ENCODE peak calls at places on chromosomes 2 and 18, in eight cellular contexts. D is AG04449; L is cardiac muscle cell; T is effector memory CD4-positive, alpha-beta T cell; C is HL-60; H is hepatocyte; G is breast epithelium; Y is adrenal gland. S is an unnamed sample.
A peak's percentile ranks its signal among the peaks of the same experiment; 100 is the strongest.

GRCh38 chr2:207332473-207333212 is 166.9 kb upstream of the KLF7 start:
- DNase-seq in D (no peak), L (peak; percentile 47), T (no peak), C (no peak), H (no peak), G (no peak), Y (no peak), S (no peak)

GRCh38 chr2:71796174-71796592 is 342.8 kb downstream of the DYSF start:
- DNase-seq in D (no peak), L (peak; percentile 27), T (no peak), C (no peak), H (no peak), G (no peak), Y (no peak), S (peak; percentile 84)

GRCh38 chr2:232504438-232504837 is 15.8 kb upstream of the PRSS56 start:
- DNase-seq in D (no peak), L (no peak), T (no peak), C (no peak), H (no peak), G (no peak), Y (no peak), S (no peak)

GRCh38 chr2:176085120-176085788 is 1.5 kb upstream of the EVX2 start:
- DNase-seq in D (no peak), L (no peak), T (no peak), C (no peak), H (no peak), G (no peak), Y (no peak), S (no peak)

GRCh38 chr2:60553496-60553991 is at the start of gene BCL11A:
- DNase-seq in D (peak; percentile 61), L (peak; percentile 89), T (no peak), C (peak; percentile 88), H (peak; percentile 89), G (no peak), Y (peak; percentile 73), S (no peak)

GRCh38 chr18:79628416-79629248 is 51.0 kb upstream of the CTDP1 start:
- DNase-seq in D (no peak), L (no peak), T (no peak), C (no peak), H (no peak), G (peak; percentile 33), Y (no peak), S (peak; percentile 83)

GRCh38 chr2:110748489-110748867 is 16.1 kb downstream of the ACOXL start:
- DNase-seq in D (no peak), L (no peak), T (peak; percentile 19), C (no peak), H (no peak), G (no peak), Y (no peak), S (no peak)

GRCh38 chr2:140509765-140510164 is 1621.1 kb downstream of the LRP1B start:
- DNase-seq in D (no peak), L (no peak), T (no peak), C (no peak), H (no peak), G (no peak), Y (no peak), S (no peak)

GRCh38 chr2:176085861-176086771 is 2.4 kb upstream of the EVX2 start:
- DNase-seq in D (no peak), L (peak; percentile 34), T (no peak), C (peak; percentile 43), H (peak; percentile 76), G (no peak), Y (no peak), S (no peak)

GRCh38 chr2:131584940-131585339 is 57.3 kb downstream of the CCDC74A start:
- DNase-seq in D (no peak), L (no peak), T (no peak), C (no peak), H (no peak), G (no peak), Y (no peak), S (no peak)

GRCh38 chr2:8684421-8684884 is 2.6 kb downstream of the ID2 start:
- DNase-seq in D (no peak), L (peak; percentile 43), T (peak; percentile 34), C (no peak), H (no peak), G (no peak), Y (peak; percentile 44), S (peak; percentile 43)

GRCh38 chr2:66445781-66446177 is 10.9 kb downstream of the MEIS1 start:
- DNase-seq in D (no peak), L (no peak), T (no peak), C (no peak), H (peak; percentile 55), G (no peak), Y (no peak), S (no peak)

GRCh38 chr2:119438726-119439284 is 7.2 kb downstream of the TMEM37 start:
- DNase-seq in D (no peak), L (no peak), T (no peak), C (no peak), H (no peak), G (no peak), Y (no peak), S (no peak)

GRCh38 chr2:231146656-231147055 is 21.8 kb upstream of the HTR2B start:
- DNase-seq in D (no peak), L (no peak), T (no peak), C (no peak), H (no peak), G (no peak), Y (no peak), S (no peak)

GRCh38 chr18:45237639-45238038 is 377.6 kb upstream of the SLC14A2 start:
- DNase-seq in D (no peak), L (no peak), T (no peak), C (no peak), H (no peak), G (no peak), Y (no peak), S (no peak)

GRCh38 chr2:610465-610864 is 66.7 kb downstream of the TMEM18 start:
- DNase-seq in D (no peak), L (no peak), T (no peak), C (no peak), H (no peak), G (no peak), Y (no peak), S (no peak)

GRCh38 chr2:144430722-144431163 is 89.2 kb downstream of the ZEB2 start:
- DNase-seq in D (no peak), L (peak; percentile 59), T (no peak), C (no peak), H (peak; percentile 60), G (no peak), Y (no peak), S (no peak)

GRCh38 chr2:241261628-241262027 is 53.8 kb downstream of the HDLBP start:
- DNase-seq in D (no peak), L (no peak), T (no peak), C (no peak), H (no peak), G (no peak), Y (no peak), S (no peak)

GRCh38 chr2:234279646-234280045 is 217.2 kb downstream of the ARL4C start:
- DNase-seq in D (no peak), L (no peak), T (no peak), C (no peak), H (no peak), G (no peak), Y (no peak), S (no peak)

GRCh38 chr18:38318416-38318815 is 752.8 kb upstream of the CELF4 start:
- DNase-seq in D (no peak), L (no peak), T (no peak), C (no peak), H (no peak), G (no peak), Y (no peak), S (no peak)

GRCh38 chr2:102770506-102770905 is 8.7 kb downstream of the TMEM182 start:
- DNase-seq in D (no peak), L (peak; percentile 27), T (no peak), C (no peak), H (no peak), G (no peak), Y (no peak), S (no peak)

GRCh38 chr2:236949089-236949935 is 136.4 kb upstream of the COPS8 start:
- DNase-seq in D (no peak), L (no peak), T (no peak), C (no peak), H (no peak), G (no peak), Y (no peak), S (peak; percentile 79)

GRCh38 chr2:43075906-43076585 is 150.4 kb downstream of the ZFP36L2 start:
- DNase-seq in D (no peak), L (peak; percentile 82), T (no peak), C (no peak), H (no peak), G (no peak), Y (peak; percentile 90), S (peak; percentile 77)

GRCh38 chr18:24428709-24429108 is 2.2 kb downstream of the IMPACT start:
- DNase-seq in D (no peak), L (no peak), T (no peak), C (no peak), H (no peak), G (no peak), Y (no peak), S (no peak)
- H3K4me3 ChIP-seq in D (no peak overlapping the region), L (no peak overlapping the region), T (no peak overlapping the region), C (no peak overlapping the region), H (no peak overlapping the region), G (no peak overlapping the region), Y (no peak overlapping the region), S (no peak overlapping the region)

DNA sequence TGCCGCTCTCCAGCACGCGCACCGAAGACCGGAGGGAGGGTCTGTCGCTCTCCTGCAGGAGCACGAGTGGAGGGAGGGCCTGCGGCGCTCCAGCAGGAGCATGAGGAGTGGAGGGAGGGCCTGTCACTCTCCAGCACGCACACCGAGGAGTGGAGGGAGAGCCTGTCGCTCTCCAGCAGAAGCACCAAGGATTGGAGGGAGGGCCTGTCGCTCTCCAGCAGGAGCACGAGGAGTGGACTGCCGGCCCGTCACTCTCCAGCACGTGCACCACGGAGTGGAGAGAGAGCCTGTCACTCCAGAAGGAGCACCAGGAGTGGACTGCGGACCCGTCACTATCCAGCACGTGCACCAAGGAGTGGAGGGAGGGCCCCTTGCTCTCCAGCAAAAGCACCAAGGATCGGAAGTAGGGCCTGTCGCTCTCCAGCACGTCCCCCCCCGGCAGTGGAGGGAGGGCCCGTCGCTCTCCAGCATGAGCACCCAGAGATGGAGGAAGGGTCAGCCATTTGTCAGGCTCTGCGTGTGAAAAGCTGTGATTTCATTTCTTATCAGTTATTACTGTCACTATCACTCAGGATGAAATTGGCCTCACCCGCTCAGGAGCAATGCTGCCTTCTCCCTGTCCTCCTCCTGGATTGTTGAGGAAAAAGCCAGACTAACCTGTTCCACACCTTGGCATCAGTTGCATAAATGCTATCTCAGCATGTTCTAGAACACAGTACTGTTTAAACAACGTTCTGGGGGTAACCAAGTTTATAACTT is 35.9 kb downstream of the ADI1 start:
- DNase-seq in D (peak; percentile 63), L (peak; percentile 84), T (no peak), C (no peak), H (no peak), G (peak; percentile 66), Y (peak; percentile 87), S (no peak)
- H3K4me3 ChIP-seq in D (no peak overlapping the region), L (no peak overlapping the region), T (no peak overlapping the region), C (no peak overlapping the region), H (no peak overlapping the region), G (no peak overlapping the region), Y (no peak overlapping the region), S (no peak overlapping the region)

GRCh38 chr2:189411860-189412259 is 29.4 kb upstream of the WDR75 start:
- DNase-seq in D (peak; percentile 80), L (peak; percentile 94), T (no peak), C (no peak), H (peak; percentile 52), G (no peak), Y (no peak), S (peak; percentile 24)
- H3K4me3 ChIP-seq in D (no peak overlapping the region), L (no peak overlapping the region), T (no peak overlapping the region), C (no peak overlapping the region), H (no peak overlapping the region), G (no peak overlapping the region), Y (no peak overlapping the region), S (no peak overlapping the region)

GRCh38 chr2:118010470-118010869 is 3.4 kb downstream of the CCDC93 start:
- DNase-seq in D (no peak), L (no peak), T (no peak), C (no peak), H (no peak), G (no peak), Y (no peak), S (no peak)
- H3K4me3 ChIP-seq in D (no peak overlapping the region), L (no peak overlapping the region), T (no peak overlapping the region), C (no peak overlapping the region), H (no peak overlapping the region), G (no peak overlapping the region), Y (no peak overlapping the region), S (no peak overlapping the region)

S was measured in lower leg skin.